ENCODE peak calls at places on chromosomes 13 and 19, in seven cellular contexts. F is K562, V is psoas muscle, A is GM23338, X is astrocyte of the cerebellum, G is progenitor cell of endocrine pancreas, Y is D721Med. O is an unnamed sample.

GRCh38 chr13:28329395-28330158 is 165.4 kb downstream of the FLT1 start:
- DNase-seq in A (no peak), X (no peak), V (no peak), G (no peak), F (peak), Y (no peak), O (no peak)

GRCh38 chr19:31519216-31519615 is 170.0 kb upstream of the TSHZ3 start:
- DNase-seq in V (no peak), A (no peak), X (no peak), F (no peak), G (no peak), Y (no peak), O (no peak)

GRCh38 chr13:99442273-99442895 is 58.9 kb upstream of the TM9SF2 start:
- DNase-seq in A (peak), V (no peak), Y (no peak), X (peak), G (no peak), F (peak), O (no peak)

GRCh38 chr13:80547885-80548284 is 207.0 kb upstream of the SPRY2 start:
- DNase-seq in G (no peak), V (no peak), X (no peak), F (peak), Y (no peak), A (no peak), O (no peak)

GRCh38 chr13:77714119-77714755 is 16.8 kb downstream of the SLAIN1 start:
- DNase-seq in X (no peak), A (no peak), Y (no peak), G (no peak), V (no peak), F (no peak), O (no peak)

GRCh38 chr13:20566424-20566916 is 487 bp upstream of the IFT88 start:
- DNase-seq in X (peak), G (no peak), A (peak), V (no peak), F (no peak), Y (peak), O (no peak)

GRCh38 chr13:80894930-80895329 is 554.0 kb upstream of the SPRY2 start:
- DNase-seq in Y (no peak), G (no peak), F (peak), V (no peak), X (no peak), A (no peak), O (no peak)

GRCh38 chr13:32830632-32831031 is 185.6 kb upstream of the KL start:
- DNase-seq in A (no peak), V (no peak), G (no peak), X (no peak), F (no peak), Y (no peak), O (no peak)

GRCh38 chr13:40137400-40137799 is 481.9 kb downstream of the COG6 start:
- DNase-seq in F (no peak), X (no peak), A (no peak), Y (no peak), V (no peak), G (no peak), O (no peak)

GRCh38 chr19:6417713-6418561 is 6.7 kb downstream of the KHSRP start:
- DNase-seq in A (peak), F (no peak), Y (peak), G (no peak), X (no peak), V (peak), O (no peak)

GRCh38 chr13:98222816-98223215 is 45.7 kb upstream of the RNF113B start:
- DNase-seq in A (no peak), F (peak), V (no peak), G (no peak), Y (no peak), X (no peak), O (no peak)

GRCh38 chr19:17772172-17772571 is 20.9 kb downstream of the FCHO1 start:
- DNase-seq in G (no peak), A (peak), F (peak), X (no peak), Y (no peak), V (no peak), O (no peak)

GRCh38 chr19:28705008-28705407 is 507.9 kb downstream of the UQCRFS1 start:
- DNase-seq in X (peak), Y (no peak), F (peak), A (peak), G (no peak), V (no peak), O (no peak)

GRCh38 chr19:5623397-5624153 is 692 bp downstream of the SAFB start:
- DNase-seq in F (no peak), V (no peak), X (no peak), Y (no peak), A (no peak), G (no peak), O (no peak)

GRCh38 chr13:20482275-20482761 is 43.3 kb downstream of the CRYL1 start:
- DNase-seq in V (no peak), F (no peak), Y (no peak), A (no peak), X (no peak), G (no peak), O (no peak)

GRCh38 chr13:99228737-99229691 is 28.4 kb downstream of the UBAC2 start:
- DNase-seq in Y (no peak), G (no peak), F (no peak), X (peak), V (no peak), A (no peak), O (peak)

GRCh38 chr19:6362351-6362801 is 1.0 kb downstream of the CLPP start:
- DNase-seq in F (no peak), G (no peak), X (no peak), V (no peak), Y (no peak), A (no peak), O (peak)

GRCh38 chr13:41065098-41065497 is 3.8 kb downstream of the WBP4 start:
- DNase-seq in V (no peak), Y (no peak), G (no peak), A (no peak), X (peak), F (no peak), O (no peak)

GRCh38 chr13:69948016-69948415 is 159.6 kb upstream of the ATXN8OS start:
- DNase-seq in X (no peak), G (no peak), V (no peak), F (no peak), Y (no peak), A (no peak), O (peak)

GRCh38 chr19:47417107-47417745 is 2.1 kb downstream of the MEIS3 start:
- DNase-seq in V (no peak), F (no peak), Y (no peak), G (no peak), X (no peak), A (no peak), O (no peak)

GRCh38 chr13:103328899-103329298 is 262.7 kb upstream of the SLC10A2 start:
- DNase-seq in F (no peak), A (no peak), X (no peak), V (no peak), Y (no peak), G (no peak), O (no peak)

GRCh38 chr19:38792250-38793111 is 3.5 kb downstream of the LGALS7B start:
- DNase-seq in G (no peak), Y (no peak), V (peak), X (no peak), F (no peak), A (peak), O (peak)

GRCh38 chr19:51156710-51157109 is 14.6 kb downstream of the SIGLEC7 start:
- DNase-seq in X (no peak), V (no peak), F (no peak), G (no peak), A (no peak), Y (no peak), O (no peak)

GRCh38 chr13:52173373-52173772 is 14.0 kb upstream of the NEK3 start:
- DNase-seq in A (no peak), F (no peak), V (no peak), G (no peak), Y (no peak), X (no peak), O (no peak)

GRCh38 chr13:46176756-46177155 is 5.2 kb downstream of the LCP1 start:
- DNase-seq in F (no peak), V (no peak), G (no peak), A (no peak), X (no peak), Y (no peak), O (no peak)

GRCh38 chr19:1826557-1827521 is 14.8 kb upstream of the ATP8B3 start:
- DNase-seq in V (no peak), F (peak), A (peak), Y (no peak), X (no peak), G (no peak), O (peak)

GRCh38 chr19:48842744-48843162 is 6.5 kb upstream of the HSD17B14 start:
- DNase-seq in G (peak), Y (no peak), V (no peak), A (peak), F (peak), X (no peak), O (peak)

GRCh38 chr19:48841047-48841446 is 4.8 kb upstream of the HSD17B14 start:
- DNase-seq in Y (no peak), X (no peak), A (no peak), V (no peak), G (no peak), F (no peak), O (no peak)

GRCh38 chr19:48841571-48841970 is 5.3 kb upstream of the HSD17B14 start:
- DNase-seq in X (no peak), F (no peak), V (no peak), A (no peak), G (no peak), Y (no peak), O (no peak)

GRCh38 chr19:48845384-48845783 is 9.1 kb upstream of the HSD17B14 start:
- DNase-seq in V (no peak), G (no peak), A (no peak), X (no peak), F (no peak), Y (peak), O (no peak)

GRCh38 chr19:48844472-48844871 is 8.2 kb upstream of the HSD17B14 start:
- DNase-seq in X (no peak), V (no peak), Y (no peak), G (no peak), A (peak), F (peak), O (no peak)
- TF ChIP-seq CTCF in X (peak), V (no peak), Y (no peak), G (no peak), A (peak), F (no peak), O (no peak)

GRCh38 chr19:45638930-45639729 is at the start of gene EML2:
- DNase-seq in A (peak), Y (no peak), V (peak), X (no peak), G (peak), F (peak), O (peak)
- TF ChIP-seq CTCF in A (peak), Y (peak), V (no peak), X (peak), G (peak), F (peak), O (peak)

GRCh38 chr19:13622727-13623126 is 116.4 kb upstream of the CACNA1A start:
- DNase-seq in A (peak), F (no peak), G (no peak), X (no peak), V (no peak), Y (no peak), O (no peak)

GRCh38 chr19:13623686-13624405 is 117.6 kb upstream of the CACNA1A start:
- DNase-seq in G (no peak), V (no peak), Y (no peak), A (peak), X (no peak), F (no peak), O (no peak)

GRCh38 chr19:13615890-13616289 is 109.6 kb upstream of the CACNA1A start:
- DNase-seq in Y (no peak), G (no peak), A (no peak), X (peak), F (no peak), V (no peak), O (no peak)

GRCh38 chr19:13621413-13621812 is 115.1 kb upstream of the CACNA1A start:
- DNase-seq in Y (no peak), A (peak), F (peak), X (peak), V (no peak), G (no peak), O (no peak)

DNA sequence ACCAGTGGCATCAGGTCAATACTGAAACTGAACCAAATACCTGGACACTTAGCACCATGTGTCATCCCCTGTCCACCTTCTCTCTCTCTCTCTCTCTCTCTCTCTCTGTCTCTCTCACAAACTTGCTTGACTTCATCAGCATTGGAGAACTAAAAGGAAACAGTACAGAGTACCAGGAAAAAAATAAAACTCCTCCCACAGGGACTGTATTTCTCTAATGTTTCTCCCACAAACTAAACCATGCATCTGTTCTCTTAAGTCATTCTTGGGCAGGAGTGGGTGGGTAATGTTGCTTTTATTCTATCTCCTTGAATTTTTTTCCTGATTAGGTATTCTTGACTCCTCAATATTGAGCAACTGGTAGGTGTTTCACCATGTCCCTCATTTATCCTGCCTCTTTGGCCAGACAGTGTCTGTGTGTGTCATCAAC is 112.9 kb upstream of the CACNA1A start:
- DNase-seq in X (no peak), A (no peak), F (no peak), V (no peak), G (no peak), Y (no peak), O (no peak)
- TF ChIP-seq CTCF in X (no peak), A (no peak), F (no peak), V (no peak), G (no peak), Y (no peak), O (no peak)

DNA sequence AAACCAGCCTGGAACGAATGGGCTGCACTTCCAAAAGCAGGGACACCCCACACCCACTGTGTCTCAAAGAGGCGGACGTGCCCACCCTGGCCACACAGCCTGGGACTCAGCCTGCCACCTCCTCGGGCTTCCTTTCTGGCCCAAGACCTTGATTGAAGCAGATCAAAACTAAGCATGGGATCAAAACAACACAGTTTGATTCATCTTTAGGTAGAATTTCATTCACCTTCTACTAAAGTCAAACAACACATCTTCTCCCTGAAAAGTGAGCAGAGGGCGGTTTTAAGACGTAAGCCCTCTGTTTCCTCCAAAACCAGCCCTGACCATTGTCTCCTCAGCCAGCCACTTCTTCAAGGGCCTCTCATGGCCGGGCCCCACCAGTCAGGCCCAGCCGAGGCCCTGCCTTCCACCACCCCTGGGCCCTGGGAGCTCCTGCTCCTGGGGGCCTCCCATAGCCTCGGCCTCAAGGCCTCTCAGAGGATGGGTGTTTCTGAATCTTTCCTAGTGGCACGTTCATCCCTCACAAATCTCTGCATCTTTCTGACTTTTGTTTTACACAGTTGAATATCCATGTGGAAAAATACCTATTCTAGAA is 6.3 kb upstream of the F10 start:
- DNase-seq in F (no peak), A (no peak), G (peak), Y (no peak), V (no peak), X (no peak), O (no peak)
- TF ChIP-seq CTCF in F (no peak), A (no peak), G (no peak), Y (no peak), V (no peak), X (no peak), O (no peak)

GRCh38 chr19:13763300-13763699 is 1.0 kb upstream of the MRI1 start:
- DNase-seq in X (no peak), Y (no peak), A (no peak), V (no peak), F (no peak), G (no peak), O (peak)

GRCh38 chr19:13762635-13763235 is 1.6 kb upstream of the MRI1 start:
- DNase-seq in A (no peak), V (no peak), F (no peak), Y (no peak), G (no peak), X (no peak), O (no peak)

GRCh38 chr19:13758795-13759194 is 5.5 kb upstream of the MRI1 start:
- DNase-seq in V (no peak), Y (no peak), F (no peak), G (no peak), X (no peak), A (no peak), O (no peak)

GRCh38 chr19:13764101-13764807 is at the start of gene MRI1:
- DNase-seq in F (peak), V (peak), A (peak), Y (peak), G (peak), X (no peak), O (peak)

DNA sequence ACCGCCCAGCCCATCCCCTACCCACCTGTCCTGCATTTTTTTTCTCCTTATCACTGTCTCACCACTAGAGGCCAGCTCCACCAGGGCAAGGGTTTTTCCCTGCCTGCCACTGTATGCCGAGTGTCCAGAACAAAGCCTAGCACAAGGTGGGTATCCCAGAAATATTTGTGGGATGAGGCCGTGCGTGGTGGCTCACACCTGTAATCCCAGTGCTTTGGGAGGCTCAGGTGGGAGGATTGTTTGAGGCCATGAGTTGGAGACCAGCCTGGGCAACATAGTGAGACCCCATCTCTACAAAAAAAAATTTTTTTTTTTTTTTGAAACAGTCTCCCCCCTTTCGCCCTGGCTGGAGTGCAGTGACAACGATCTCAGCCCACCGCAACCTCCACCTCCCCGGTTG is 2.9 kb upstream of the MRI1 start:
- DNase-seq in G (no peak), F (no peak), X (no peak), V (no peak), Y (no peak), A (no peak), O (no peak)
- TF ChIP-seq CTCF in G (no peak), F (no peak), X (peak), V (no peak), Y (no peak), A (no peak), O (no peak)

GRCh38 chr19:3879656-3880055 is 829 bp upstream of the ATCAY start:
- DNase-seq in G (no peak), F (peak), Y (no peak), A (no peak), V (no peak), X (no peak), O (no peak)
- TF ChIP-seq CTCF in G (peak), F (peak), Y (no peak), A (peak), V (no peak), X (no peak), O (peak)

GRCh38 chr19:56947206-56947605 is 106.7 kb upstream of the PEG3 start:
- DNase-seq in F (no peak), V (no peak), X (no peak), G (no peak), Y (no peak), A (no peak), O (no peak)

GRCh38 chr19:56946164-56946563 is 105.6 kb upstream of the PEG3 start:
- DNase-seq in F (no peak), X (no peak), A (no peak), V (no peak), G (no peak), Y (no peak), O (no peak)

DNA sequence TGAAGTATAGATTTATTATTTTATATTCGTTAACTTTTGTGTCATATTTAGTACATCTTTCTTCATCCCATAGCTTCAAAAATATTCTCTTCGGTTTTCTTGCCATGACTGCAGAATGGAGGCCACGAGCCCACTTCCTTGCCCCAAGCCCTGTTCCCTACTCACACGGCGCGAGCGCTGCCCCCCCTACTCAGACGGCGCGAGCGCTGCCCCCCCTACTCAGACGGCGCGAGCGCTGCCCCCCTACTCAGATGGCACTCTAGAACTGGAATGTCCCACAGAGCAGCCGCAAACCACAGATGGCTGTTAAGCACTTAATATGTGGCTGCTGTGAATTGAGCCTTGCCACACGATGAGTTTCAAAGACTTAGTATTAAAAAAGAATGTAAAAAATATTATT is 102.2 kb upstream of the PEG3 start:
- DNase-seq in X (no peak), V (peak), A (no peak), Y (no peak), G (peak), F (peak), O (peak)
- TF ChIP-seq CTCF in X (no peak), V (no peak), A (no peak), Y (no peak), G (no peak), F (no peak), O (no peak)

O was measured in GM13977.